ENCODE peak calls at places on chromosomes 6 and 20, in seven cellular contexts. I, U, E, V, P, W and R are unnamed samples.

GRCh38 chr6:136750821-136751220 is 41.5 kb downstream of the MAP3K5 start:
- DNase-seq in V (no peak), U (no peak), E (no peak), I (no peak), W (no peak), P (no peak), R (no peak)

GRCh38 chr6:110430236-110430635 is 14.9 kb upstream of the DDO start:
- DNase-seq in W (no peak), V (no peak), I (peak; percentile 66), E (no peak), P (no peak), U (no peak), R (no peak)

GRCh38 chr6:158654498-158654897 is 4.6 kb downstream of the SYTL3 start:
- DNase-seq in I (peak; percentile 46), V (peak; percentile 80), P (no peak), W (peak; percentile 65), U (no peak), E (no peak), R (no peak)

GRCh38 chr20:50535162-50535561 is 25.0 kb downstream of the PTPN1 start:
- DNase-seq in E (no peak), P (no peak), I (no peak), V (no peak), U (no peak), W (no peak), R (no peak)

GRCh38 chr20:48944663-48945297 is 23.3 kb downstream of the ARFGEF2 start:
- DNase-seq in P (no peak), E (no peak), I (no peak), W (no peak), U (no peak), V (no peak), R (no peak)

GRCh38 chr6:169778646-169779045 is 27.2 kb downstream of the ERMARD start:
- DNase-seq in V (no peak), E (no peak), P (no peak), W (no peak), I (no peak), U (no peak), R (no peak)

GRCh38 chr20:54103067-54103761 is 32.8 kb upstream of the BCAS1 start:
- DNase-seq in I (peak; percentile 95), U (no peak), P (peak; percentile 78), W (peak; percentile 65), V (peak; percentile 87), E (peak; percentile 58), R (peak; percentile 99)

GRCh38 chr20:46820682-46821081 is 74.0 kb upstream of the EYA2 start:
- DNase-seq in W (no peak), V (no peak), E (no peak), I (no peak), U (no peak), P (no peak), R (no peak)

GRCh38 chr6:63572733-63573139 is 456 bp downstream of the LOC128125822 start:
- DNase-seq in P (no peak), U (peak; percentile 92), I (no peak), W (no peak), E (no peak), V (no peak), R (no peak)

GRCh38 chr6:100808638-100809275 is 72.4 kb downstream of the ASCC3 start:
- DNase-seq in W (peak; percentile 59), P (no peak), V (no peak), E (no peak), U (no peak), I (no peak), R (no peak)

GRCh38 chr6:159527351-159527750 is 165.7 kb downstream of the SOD2 start:
- DNase-seq in W (no peak), E (no peak), I (no peak), U (no peak), V (no peak), P (no peak), R (no peak)

GRCh38 chr6:13303668-13304017 is 24.7 kb downstream of the TBC1D7 start:
- DNase-seq in V (peak; percentile 84), I (no peak), U (no peak), E (no peak), P (no peak), W (peak; percentile 77), R (no peak)

GRCh38 chr6:135256866-135257265 is 75.8 kb downstream of the MYB start:
- DNase-seq in U (no peak), P (no peak), E (no peak), V (no peak), I (no peak), W (no peak), R (no peak)

GRCh38 chr6:1110935-1111334 is 201.0 kb upstream of the FOXQ1 start:
- DNase-seq in W (no peak), I (no peak), E (no peak), P (no peak), U (no peak), V (no peak), R (peak; percentile 41)

DNA sequence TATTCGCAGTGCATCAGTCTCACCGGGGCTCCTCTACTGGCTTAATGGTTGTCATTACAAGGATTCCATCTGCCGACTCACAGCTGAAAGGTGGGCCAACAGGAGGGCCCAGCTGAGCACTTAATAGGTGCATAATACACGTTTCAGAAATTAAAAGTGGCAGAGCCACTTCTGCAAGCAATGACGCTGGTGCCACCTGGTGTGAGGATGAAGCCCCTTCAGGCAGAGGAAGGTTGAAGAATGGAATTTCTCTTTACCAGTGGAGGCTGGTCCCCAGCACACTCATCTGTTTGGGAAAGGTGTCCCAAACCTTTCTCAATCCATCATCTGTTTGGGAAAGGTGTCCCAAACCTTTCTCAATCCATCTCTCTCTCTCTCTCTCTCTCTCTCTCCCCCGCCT is 8.2 kb upstream of the STMND1 start:
- DNase-seq in W (no peak), U (no peak), P (no peak), I (peak; percentile 68), V (no peak), E (no peak), R (peak; percentile 30)
- TF ChIP-seq CTCF in W (peak; percentile 47), U (no peak), P (peak; percentile 45), I (peak; percentile 71), V (no peak), E (no peak), R (no peak)

DNA sequence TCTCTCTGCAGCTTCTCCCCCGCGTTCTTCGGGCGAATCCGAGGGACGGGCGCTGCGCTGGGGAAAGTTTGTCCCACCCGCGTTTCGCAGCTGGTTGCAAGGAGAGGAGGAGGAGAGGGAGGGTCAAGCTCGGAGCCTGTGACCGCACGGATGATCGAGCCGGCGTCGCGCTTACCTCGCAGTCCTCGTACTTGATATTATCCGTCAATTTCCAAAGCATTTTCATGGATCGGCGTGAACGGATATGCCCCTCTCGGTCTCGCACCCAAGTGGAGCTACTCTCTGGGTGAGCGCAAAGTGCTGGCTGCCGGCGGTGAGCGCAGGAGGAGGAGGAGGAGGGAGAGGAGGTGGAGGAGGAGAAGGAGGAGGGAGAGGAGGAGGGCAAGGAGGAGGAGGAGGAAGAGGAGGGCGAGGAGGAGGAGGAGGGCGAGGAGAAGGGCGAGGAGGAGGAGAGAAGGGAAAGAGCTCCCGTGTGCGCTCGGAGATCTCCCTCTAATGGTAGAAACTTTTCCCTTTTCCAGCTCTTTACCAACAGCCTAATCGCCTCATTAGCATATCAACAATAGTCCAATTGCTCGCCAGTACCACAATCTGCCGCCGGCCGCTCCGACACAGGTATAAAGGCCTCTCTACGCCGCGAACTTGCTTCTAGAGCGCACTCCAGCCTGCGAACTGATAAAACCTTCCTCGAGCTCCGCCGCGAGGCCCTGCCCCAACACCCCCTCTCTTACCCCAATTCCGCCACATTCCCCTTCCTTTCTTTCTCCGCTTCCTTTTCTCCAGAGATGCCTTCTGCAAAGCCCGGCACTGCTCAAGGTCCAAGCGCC is at the start of gene TFAP2A:
- DNase-seq in P (no peak), E (no peak), I (peak; percentile 89), W (no peak), V (no peak), U (no peak), R (peak; percentile 80)
- TF ChIP-seq CTCF in P (peak; percentile 55), E (no peak), I (peak; percentile 56), W (peak; percentile 27), V (no peak), U (no peak), R (no peak)

DNA sequence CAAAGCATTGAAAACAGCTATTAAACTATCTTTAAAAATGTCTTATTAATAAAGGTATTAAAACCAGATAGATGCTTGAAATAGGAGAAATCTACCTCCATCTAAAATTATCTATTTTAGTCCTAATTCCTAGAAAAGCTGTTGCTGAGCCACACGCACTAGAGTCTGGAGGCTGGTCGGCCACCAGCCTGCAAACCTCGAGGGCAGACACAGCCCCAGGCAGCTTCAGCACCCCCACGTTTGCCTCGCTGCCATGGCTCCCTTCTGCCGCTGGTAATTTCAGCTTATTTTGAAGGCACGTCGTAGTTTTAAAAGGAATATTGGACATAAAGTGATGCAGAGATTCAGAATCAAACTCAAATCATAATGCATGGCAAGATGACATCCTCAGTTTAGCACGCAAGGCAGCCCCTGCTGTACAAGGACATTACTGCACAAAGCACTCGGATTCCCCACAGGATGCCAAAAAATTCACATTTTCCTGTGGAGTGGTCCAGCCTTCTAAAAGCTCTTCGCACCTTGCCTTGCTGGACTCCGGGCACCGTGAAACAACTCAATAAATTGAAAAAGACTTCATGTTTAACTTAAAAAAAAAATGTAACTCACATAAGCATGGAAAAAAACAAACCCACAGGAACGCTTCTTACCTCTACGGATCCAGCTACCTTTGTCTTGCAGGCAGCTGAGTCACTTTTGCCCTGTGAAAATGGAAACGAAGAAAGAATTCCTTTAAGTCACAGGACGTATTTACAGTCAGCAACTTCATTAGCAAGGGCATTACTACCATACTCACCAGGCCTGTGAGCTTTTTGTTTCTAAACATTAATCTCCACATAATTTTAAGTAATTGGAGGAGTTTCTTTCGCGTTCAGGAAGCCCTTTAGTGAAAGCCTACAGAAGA is 143.4 kb upstream of the RPS6KA2 start:
- DNase-seq in P (no peak), W (no peak), V (no peak), I (peak; percentile 47), E (no peak), U (no peak), R (no peak)
- TF ChIP-seq CTCF in P (peak; percentile 35), W (peak; percentile 34), V (no peak), I (peak; percentile 47), E (no peak), U (no peak), R (no peak)

DNA sequence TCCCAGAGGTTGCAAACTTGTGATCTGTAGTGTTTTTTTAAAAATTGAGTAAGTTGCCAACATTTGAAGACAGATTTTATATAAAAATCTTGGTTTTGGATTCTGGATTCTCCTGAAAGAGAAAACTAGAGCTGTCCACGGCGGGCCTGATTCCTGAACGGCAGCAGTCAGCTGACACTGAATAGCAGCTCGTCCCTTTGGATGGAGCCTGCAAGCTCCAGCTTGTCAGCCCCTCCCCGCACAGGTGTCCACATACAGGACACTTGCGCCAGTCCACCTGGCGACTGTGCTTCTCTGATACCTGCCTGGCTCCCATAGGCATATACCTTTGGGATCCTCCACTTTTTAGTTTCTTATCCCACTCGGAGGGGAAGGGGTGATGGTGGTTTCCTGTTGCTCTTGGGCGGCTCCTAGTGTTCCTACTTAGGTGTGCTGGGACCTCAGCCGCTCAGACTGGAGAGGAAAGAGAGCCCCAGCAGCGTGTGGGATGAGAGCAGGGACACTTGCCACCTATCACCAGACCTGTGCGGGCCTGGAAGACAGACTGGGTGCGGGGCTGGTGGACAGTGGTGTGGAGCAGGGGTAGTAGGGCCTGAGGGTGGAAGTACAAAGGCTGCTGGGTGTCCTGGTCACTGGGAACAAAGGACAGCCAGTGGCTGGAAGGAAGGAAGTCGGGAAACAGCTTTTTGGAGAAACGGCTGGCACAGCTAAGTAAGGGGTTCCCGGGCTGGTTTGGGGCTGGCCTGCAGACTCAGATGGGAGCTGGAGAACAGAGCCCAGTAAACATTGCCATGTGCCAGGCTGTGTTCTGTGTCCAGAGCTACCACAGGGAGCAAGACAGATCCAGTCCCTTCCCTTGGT is 18.3 kb downstream of the GHRH start:
- DNase-seq in E (no peak), U (no peak), P (no peak), V (no peak), W (no peak), I (peak; percentile 77), R (no peak)
- TF ChIP-seq CTCF in E (no peak), U (no peak), P (peak; percentile 18), V (no peak), W (peak; percentile 26), I (peak; percentile 69), R (no peak)

GRCh38 chr6:57324538-57324937 is 7.1 kb downstream of the PRIM2 start:
- DNase-seq in I (no peak), E (no peak), U (no peak), W (peak; percentile 32), P (no peak), V (no peak), R (no peak)
- TF ChIP-seq CTCF in I (peak; percentile 74), E (peak; percentile 37), U (no peak), W (peak; percentile 35), P (peak; percentile 67), V (peak; percentile 36), R (peak; percentile 29)